ENCODE peak calls at places on chromosomes 5 and 9, in seven cellular contexts. M, X, T, J, E, W and C are unnamed samples.

GRCh38 chr5:59522201-59522831 is 371.2 kb downstream of the PDE4D start:
- DNase-seq in T (no peak), X (no peak), J (no peak), M (no peak), E (no peak), W (no peak), C (no peak)

GRCh38 chr5:34026089-34026761 is 16.8 kb downstream of the C1QTNF3 start:
- DNase-seq in J (no peak), W (no peak), T (no peak), X (no peak), M (no peak), E (no peak), C (no peak)

GRCh38 chr5:145062280-145062679 is 772.9 kb downstream of the PRELID2 start:
- DNase-seq in T (no peak), X (peak), M (no peak), W (no peak), J (no peak), E (no peak), C (no peak)

GRCh38 chr5:10630126-10630525 is 66.3 kb downstream of the ANKRD33B start:
- DNase-seq in J (no peak), T (no peak), W (no peak), M (no peak), X (no peak), E (no peak), C (no peak)

GRCh38 chr5:104015765-104016164 is 453.2 kb upstream of the NUDT12 start:
- DNase-seq in E (no peak), J (no peak), X (no peak), T (no peak), W (no peak), M (no peak), C (no peak)

GRCh38 chr9:108609227-108609894 is 246.4 kb downstream of the ACTL7B start:
- DNase-seq in X (no peak), T (no peak), J (no peak), E (no peak), W (no peak), M (no peak), C (peak)

GRCh38 chr5:98308960-98309359 is 464.5 kb upstream of the RGMB start:
- DNase-seq in M (no peak), T (no peak), W (no peak), X (no peak), E (no peak), J (no peak), C (no peak)

GRCh38 chr9:95131023-95131943 is 186.2 kb downstream of the FANCC start:
- DNase-seq in W (peak), X (peak), T (peak), M (no peak), E (peak), J (peak), C (no peak)

GRCh38 chr5:91266184-91266705 is 116.9 kb downstream of the ARRDC3 start:
- DNase-seq in X (peak), M (no peak), T (no peak), E (no peak), W (peak), J (no peak), C (no peak)